ENCODE peak calls at places on chromosomes 6 and 20, in six cellular contexts. H is NB4, G is mesothelial cell of epicardium, D is endothelial cell, Q is astrocyte of the cerebellum, A is choroid plexus epithelial cell. W is an unnamed sample.

GRCh38 chr20:48283470-48284110 is 498.3 kb upstream of the SULF2 start:
- DNase-seq in A (peak), Q (peak), G (no peak), H (no peak), D (peak), W (no peak)

GRCh38 chr6:135163440-135163738 is 17.7 kb upstream of the MYB start:
- DNase-seq in G (no peak), H (no peak), D (no peak), A (no peak), Q (no peak), W (no peak)

GRCh38 chr20:40144581-40144980 is 544.5 kb downstream of the MAFB start:
- DNase-seq in G (no peak), D (no peak), H (no peak), A (no peak), Q (no peak), W (no peak)

GRCh38 chr6:120431841-120432240 is 902.4 kb downstream of the TBC1D32 start:
- DNase-seq in Q (no peak), G (no peak), H (no peak), D (no peak), A (no peak), W (no peak)

GRCh38 chr20:34515484-34516037 is 661 bp upstream of the DYNLRB1 start:
- DNase-seq in H (peak), A (peak), Q (no peak), G (peak), D (peak), W (no peak)

GRCh38 chr6:84872996-84873395 is 108.6 kb upstream of the TBX18 start:
- DNase-seq in Q (no peak), D (no peak), H (no peak), A (peak), G (no peak), W (no peak)

GRCh38 chr20:15333170-15333569 is 995.8 kb upstream of the FLRT3 start:
- DNase-seq in G (no peak), D (no peak), H (no peak), A (no peak), Q (no peak), W (no peak)

GRCh38 chr20:59214619-59215547 is 51.3 kb downstream of the ZNF831 start:
- DNase-seq in H (no peak), D (no peak), Q (no peak), G (no peak), A (no peak), W (no peak)

GRCh38 chr6:30687659-30688431 is 1.4 kb upstream of the PPP1R18 start:
- DNase-seq in H (peak), G (no peak), Q (no peak), A (peak), D (peak), W (no peak)

GRCh38 chr6:11275598-11275997 is 43.1 kb upstream of the NEDD9 start:
- DNase-seq in G (no peak), D (no peak), H (peak), Q (no peak), A (no peak), W (no peak)

GRCh38 chr20:53079883-53080282 is 107.7 kb downstream of the TSHZ2 start:
- DNase-seq in G (no peak), A (no peak), H (no peak), D (no peak), Q (no peak), W (no peak)

GRCh38 chr6:45896783-45897441 is 118.7 kb downstream of the CLIC5 start:
- DNase-seq in A (peak), Q (peak), H (peak), D (no peak), G (no peak), W (no peak)

GRCh38 chr20:57882451-57883161 is 172.8 kb upstream of the PMEPA1 start:
- DNase-seq in G (peak), Q (no peak), H (no peak), A (no peak), D (no peak), W (no peak)

GRCh38 chr20:25247100-25247665 is 702 bp upstream of the PYGB start:
- DNase-seq in A (peak), G (peak), D (peak), H (peak), Q (no peak), W (no peak)

GRCh38 chr6:114312931-114313330 is 29.9 kb downstream of the HS3ST5 start:
- DNase-seq in D (no peak), H (no peak), Q (no peak), A (no peak), G (no peak), W (no peak)

GRCh38 chr6:158797331-158798202 is 21.6 kb downstream of the EZR start:
- DNase-seq in D (no peak), A (peak), G (no peak), H (no peak), Q (peak), W (no peak)

GRCh38 chr6:13427838-13428527 is 59.4 kb downstream of the GFOD1 start:
- DNase-seq in D (no peak), H (no peak), G (no peak), A (no peak), Q (no peak), W (no peak)

GRCh38 chr6:154791561-154792317 is 58.5 kb downstream of the SCAF8 start:
- DNase-seq in H (no peak), A (peak), G (no peak), D (no peak), Q (no peak), W (no peak)

GRCh38 chr6:148789991-148790390 is 43.2 kb downstream of the UST start:
- DNase-seq in A (no peak), Q (no peak), G (no peak), H (no peak), D (no peak), W (no peak)

GRCh38 chr6:73857341-73857890 is 161.4 kb downstream of the CD109 start:
- DNase-seq in D (no peak), H (no peak), A (no peak), Q (no peak), G (no peak), W (no peak)

GRCh38 chr6:1325471-1326309 is 13.8 kb downstream of the FOXQ1 start:
- DNase-seq in G (no peak), Q (peak), D (no peak), A (peak), H (peak), W (no peak)

GRCh38 chr20:13022401-13023170 is 13.8 kb downstream of the SPTLC3 start:
- DNase-seq in D (no peak), G (no peak), H (no peak), Q (no peak), A (peak), W (no peak)

GRCh38 chr20:55676097-55676496 is 329.2 kb downstream of the CBLN4 start:
- DNase-seq in A (no peak), Q (no peak), G (no peak), H (no peak), D (no peak), W (no peak)

GRCh38 chr6:150491131-150491795 is 108.4 kb upstream of the PLEKHG1 start:
- DNase-seq in D (no peak), A (peak), G (no peak), Q (peak), H (no peak), W (no peak)

GRCh38 chr6:81981812-81982211 is 229.3 kb upstream of the TENT5A start:
- DNase-seq in G (no peak), Q (no peak), D (no peak), H (no peak), A (peak), W (no peak)

GRCh38 chr20:36644713-36645109 is 1.3 kb downstream of the SLA2 start:
- DNase-seq in Q (no peak), G (no peak), A (no peak), H (no peak), D (no peak), W (no peak)

GRCh38 chr20:50283922-50284810 is 93.5 kb downstream of the CEBPB start:
- DNase-seq in D (no peak), Q (no peak), H (peak), G (no peak), A (peak), W (no peak)

GRCh38 chr20:40688129-40689099 is 622 bp downstream of the MAFB start:
- DNase-seq in D (peak), Q (no peak), A (peak), H (no peak), G (peak), W (no peak)

GRCh38 chr6:130029163-130029562 is 10.8 kb downstream of the L3MBTL3 start:
- DNase-seq in D (no peak), Q (no peak), H (no peak), G (no peak), A (no peak), W (no peak)

GRCh38 chr6:72665599-72665998 is 43.7 kb downstream of the KCNQ5 start:
- DNase-seq in H (no peak), G (no peak), A (no peak), Q (no peak), D (no peak), W (no peak)

GRCh38 chr20:23417861-23418260 is 3.4 kb downstream of the NAPB start:
- DNase-seq in A (no peak), Q (no peak), G (no peak), D (no peak), H (no peak), W (no peak)

GRCh38 chr20:47487175-47487917 is 14.3 kb upstream of the NCOA3 start:
- DNase-seq in A (peak), H (peak), G (no peak), D (no peak), Q (no peak), W (no peak)

GRCh38 chr6:57216235-57217101 is 5.6 kb downstream of the RAB23 start:
- DNase-seq in G (no peak), H (no peak), Q (peak), A (peak), D (no peak), W (no peak)

GRCh38 chr6:163417595-163417994 is 3.1 kb downstream of the QKI start:
- DNase-seq in A (no peak), H (peak), Q (no peak), G (no peak), D (no peak), W (no peak)

GRCh38 chr20:40689943-40690835 is 1.2 kb upstream of the MAFB start:
- DNase-seq in G (peak), H (peak), A (peak), Q (peak), D (peak), W (peak)

GRCh38 chr6:52577022-52577777 is at the start of gene TRAM2:
- DNase-seq in A (peak), Q (peak), G (peak), D (peak), H (peak), W (peak)

GRCh38 chr20:1533059-1533458 is 24.4 kb downstream of the SIRPD start:
- DNase-seq in A (no peak), Q (no peak), H (peak), G (no peak), D (no peak), W (no peak)

DNA sequence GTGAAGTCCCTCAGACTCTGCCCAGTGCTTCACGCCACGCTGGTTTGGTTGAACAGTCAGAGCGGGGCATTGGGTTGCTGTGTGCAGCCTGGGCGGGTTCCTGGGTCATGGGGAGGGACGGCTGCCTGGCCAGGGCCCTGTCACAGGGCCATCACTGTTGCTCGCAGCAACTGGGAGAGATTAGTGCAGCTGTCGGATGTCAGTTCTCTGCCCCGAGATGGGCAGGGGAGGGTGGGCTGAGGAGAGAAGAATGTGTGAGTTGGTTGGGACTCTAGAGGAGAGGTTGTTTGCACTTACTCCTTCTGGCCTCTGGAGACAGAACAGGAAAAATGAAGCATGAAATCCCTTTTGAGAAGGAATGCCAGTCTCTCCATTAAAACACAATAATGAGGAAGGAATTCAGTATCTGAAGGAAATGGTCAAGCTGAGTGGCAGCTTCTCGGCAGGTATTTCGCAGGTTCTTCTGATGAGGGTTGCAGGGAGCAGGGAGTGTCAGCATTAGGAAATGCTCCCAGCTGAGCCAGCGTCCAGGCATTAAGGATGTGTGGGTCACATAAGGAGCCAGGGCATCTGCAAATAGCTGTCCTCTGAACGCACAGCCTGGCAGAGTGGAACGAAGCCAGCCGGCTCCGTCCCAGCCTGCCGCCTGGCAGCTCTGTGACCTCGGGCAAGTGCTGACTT is 95.9 kb downstream of the SSR1 start:
- DNase-seq in Q (no peak), H (no peak), A (no peak), D (peak), G (no peak), W (no peak)
- TF ChIP-seq CTCF in Q (no peak), H (no peak), A (no peak), D (no peak), G (no peak), W (no peak)

GRCh38 chr6:47009583-47009982 is 32.5 kb downstream of the ADGRF1 start:
- DNase-seq in A (no peak), D (no peak), G (no peak), Q (no peak), H (no peak), W (no peak)
- TF ChIP-seq CTCF in A (peak), D (no peak), G (no peak), Q (no peak), H (no peak), W (no peak)

GRCh38 chr6:79045966-79046365 is 32.1 kb downstream of the PHIP start:
- DNase-seq in A (no peak), H (no peak), G (no peak), Q (no peak), D (no peak), W (no peak)

GRCh38 chr6:79042799-79043126 is 35.3 kb downstream of the PHIP start:
- DNase-seq in A (no peak), Q (no peak), H (no peak), G (no peak), D (no peak), W (no peak)

GRCh38 chr6:79047072-79047471 is 31.0 kb downstream of the PHIP start:
- DNase-seq in G (no peak), Q (no peak), D (no peak), H (no peak), A (no peak), W (no peak)

GRCh38 chr6:79048611-79049010 is 29.4 kb downstream of the PHIP start:
- DNase-seq in G (no peak), D (peak), H (peak), A (peak), Q (peak), W (no peak)
- TF ChIP-seq CTCF in G (peak), D (peak), H (peak), A (peak), Q (peak), W (no peak)

GRCh38 chr6:49923826-49924225 is 40.1 kb downstream of the DEFB114 start:
- DNase-seq in A (no peak), H (no peak), G (no peak), D (no peak), Q (no peak), W (no peak)
- TF ChIP-seq CTCF in A (no peak), H (no peak), G (no peak), D (no peak), Q (no peak), W (no peak)

DNA sequence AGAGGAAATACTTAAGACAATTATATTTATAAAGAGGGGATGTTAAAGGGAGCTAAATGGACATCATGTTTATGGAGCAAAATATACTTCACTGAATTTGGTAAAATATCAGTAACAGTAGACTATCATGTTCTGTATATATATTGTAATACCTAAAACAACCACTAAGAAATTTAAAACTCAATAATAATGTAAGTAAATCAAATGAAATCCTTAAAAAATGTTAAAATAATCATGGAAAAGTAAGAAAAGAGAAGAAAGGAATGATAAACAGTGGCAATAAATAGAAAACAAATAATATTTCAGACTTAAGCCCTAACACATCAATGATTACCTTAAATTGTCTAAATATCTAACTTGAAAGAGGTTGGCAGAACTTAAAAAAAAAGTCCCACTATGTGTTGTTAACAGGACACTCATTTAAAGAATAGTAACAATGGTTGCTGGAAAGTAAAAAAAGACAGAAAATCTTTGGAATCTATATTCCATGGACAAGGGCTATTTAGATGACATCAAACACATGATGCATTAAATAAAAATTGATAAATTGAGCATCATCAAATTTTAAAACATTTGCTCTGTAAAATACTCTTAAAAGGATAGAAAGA is 842.2 kb upstream of the MAP3K7 start:
- DNase-seq in Q (no peak), H (no peak), A (no peak), G (no peak), D (no peak), W (no peak)
- TF ChIP-seq CTCF in Q (no peak), H (no peak), A (no peak), G (peak), D (peak), W (no peak)

DNA sequence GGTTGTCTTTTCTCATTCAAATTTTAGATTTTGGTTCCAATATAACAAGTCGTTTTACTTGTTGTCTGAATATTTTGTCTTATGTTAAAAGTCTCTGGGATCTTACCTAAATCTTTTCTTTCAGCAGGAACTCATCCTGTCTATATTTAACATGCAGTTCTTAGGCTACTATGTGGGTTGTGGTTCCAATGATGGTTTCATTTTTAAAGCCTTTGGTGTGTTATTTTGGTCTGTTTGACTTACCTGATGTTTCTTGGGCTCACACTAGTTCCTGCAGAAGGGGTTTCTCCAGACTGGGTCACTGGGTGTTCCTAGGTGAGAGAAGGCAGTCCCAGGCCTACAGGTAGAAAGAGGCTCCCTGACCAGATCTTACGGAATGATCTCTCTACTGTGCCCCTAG is 17.4 kb downstream of the PRL start:
- DNase-seq in G (no peak), D (no peak), A (no peak), Q (no peak), H (no peak), W (no peak)
- TF ChIP-seq CTCF in G (no peak), D (no peak), A (no peak), Q (no peak), H (no peak), W (no peak)